ENCODE peak calls at places on chromosomes 16 and 17, in five cellular contexts. L is sigmoid colon, Q is fibroblast of mammary gland, T is NB4, E is cardiac muscle cell. Y is an unnamed sample.

GRCh38 chr17:77707546-77707945 is 251.0 kb upstream of the TNRC6C start:
- DNase-seq in L (no peak), Q (no peak), T (no peak), E (no peak), Y (no peak)

GRCh38 chr16:73710526-73710925 is 586.1 kb upstream of the PSMD7 start:
- DNase-seq in L (no peak), Q (no peak), T (no peak), E (no peak), Y (no peak)

GRCh38 chr17:8125947-8126305 is 2.0 kb upstream of the HES7 start:
- DNase-seq in L (no peak), Q (no peak), T (peak), E (no peak), Y (no peak)

GRCh38 chr17:58351710-58352017 is 337 bp downstream of the SUPT4H1 start:
- DNase-seq in L (no peak), Q (no peak), T (peak), E (no peak), Y (no peak)

GRCh38 chr17:75031972-75032895 is 14.5 kb downstream of the ATP5PD start:
- DNase-seq in L (peak), Q (peak), T (peak), E (peak), Y (peak)

GRCh38 chr16:15482748-15483118 is 48.3 kb downstream of the BMERB1 start:
- DNase-seq in L (no peak), Q (no peak), T (no peak), E (no peak), Y (no peak)

GRCh38 chr17:63478814-63479494 is 2.1 kb downstream of the ACE start:
- DNase-seq in L (peak), Q (peak), T (peak), E (peak), Y (peak)

GRCh38 chr17:503449-503700 is 150.8 kb upstream of the RPH3AL start:
- DNase-seq in L (no peak), Q (no peak), T (no peak), E (no peak), Y (no peak)

GRCh38 chr16:27446721-27447120 is 44.7 kb downstream of the IL21R start:
- DNase-seq in L (no peak), Q (no peak), T (peak), E (no peak), Y (no peak)

GRCh38 chr17:31431795-31432658 is 40.6 kb downstream of the RAB11FIP4 start:
- DNase-seq in L (no peak), Q (no peak), T (no peak), E (no peak), Y (no peak)

GRCh38 chr17:43974541-43975315 is 21.0 kb upstream of the PYY start:
- DNase-seq in L (no peak), Q (no peak), T (no peak), E (no peak), Y (peak)

GRCh38 chr16:24568392-24568791 is 29.0 kb downstream of the RBBP6 start:
- DNase-seq in L (no peak), Q (peak), T (peak), E (peak), Y (no peak)

GRCh38 chr17:52824542-52824941 is 666.0 kb upstream of the CA10 start:
- DNase-seq in L (no peak), Q (no peak), T (no peak), E (no peak), Y (no peak)

GRCh38 chr17:35740997-35741931 is 9.8 kb downstream of the RASL10B start:
- DNase-seq in L (peak), Q (no peak), T (no peak), E (peak), Y (peak)

GRCh38 chr17:43779145-43780125 is 658 bp upstream of the DUSP3 start:
- DNase-seq in L (peak), Q (no peak), T (peak), E (no peak), Y (peak)

GRCh38 chr17:49482144-49482817 is 12.8 kb upstream of the NGFR start:
- DNase-seq in L (no peak), Q (peak), T (peak), E (no peak), Y (no peak)

GRCh38 chr16:282944-283744 is at the start of gene PDIA2:
- DNase-seq in L (no peak), Q (no peak), T (no peak), E (no peak), Y (no peak)

GRCh38 chr16:20253825-20254224 is 73.5 kb downstream of the GP2 start:
- DNase-seq in L (no peak), Q (no peak), T (no peak), E (no peak), Y (no peak)

GRCh38 chr16:25691519-25692091 is at the start of gene HS3ST4:
- DNase-seq in L (no peak), Q (no peak), T (no peak), E (no peak), Y (peak)

GRCh38 chr17:75654176-75654575 is 12.8 kb downstream of the RECQL5 start:
- DNase-seq in L (peak), Q (peak), T (no peak), E (peak), Y (no peak)

GRCh38 chr17:74773871-74774286 is 2.3 kb downstream of the NAT9 start:
- DNase-seq in L (no peak), Q (peak), T (peak), E (peak), Y (no peak)

GRCh38 chr16:3400779-3401688 is at the start of the genes ZNF174 and ZSCAN32:
- DNase-seq in L (peak), Q (peak), T (peak), E (peak), Y (peak)

GRCh38 chr17:61127960-61128359 is 271.7 kb upstream of the TBX2 start:
- DNase-seq in L (no peak), Q (peak), T (no peak), E (no peak), Y (no peak)

GRCh38 chr17:59810894-59811153 is 81.9 kb downstream of the TUBD1 start:
- DNase-seq in L (no peak), Q (no peak), T (no peak), E (no peak), Y (no peak)

GRCh38 chr17:54099221-54099620 is 276.5 kb downstream of the KIF2B start:
- DNase-seq in L (no peak), Q (no peak), T (no peak), E (no peak), Y (no peak)

GRCh38 chr17:33126086-33126485 is 134.4 kb downstream of the SPACA3 start:
- DNase-seq in L (no peak), Q (no peak), T (no peak), E (no peak), Y (no peak)

GRCh38 chr16:77898671-77899211 is 110.4 kb downstream of the VAT1L start:
- DNase-seq in L (no peak), Q (peak), T (no peak), E (peak), Y (no peak)

GRCh38 chr17:80071116-80071980 is 30.0 kb upstream of the GAA start:
- DNase-seq in L (peak), Q (peak), T (no peak), E (peak), Y (no peak)

GRCh38 chr16:55832788-55833583 is at the start of gene CES1:
- DNase-seq in L (peak), Q (no peak), T (peak), E (no peak), Y (peak)

GRCh38 chr17:7929158-7930029 is at the start of gene KCNAB3:
- DNase-seq in L (peak), Q (peak), T (no peak), E (peak), Y (no peak)

GRCh38 chr16:54363760-54364159 is 77.2 kb upstream of the IRX3 start:
- DNase-seq in L (no peak), Q (no peak), T (peak), E (no peak), Y (peak)

GRCh38 chr16:66944054-66944441 is 8.7 kb downstream of the CES2 start:
- DNase-seq in L (no peak), Q (no peak), T (no peak), E (no peak), Y (no peak)

GRCh38 chr16:67084345-67085028 is 25.3 kb upstream of the PHAF1 start:
- DNase-seq in L (no peak), Q (no peak), T (peak), E (peak), Y (no peak)

GRCh38 chr17:48148029-48148759 is 40.6 kb downstream of the SNX11 start:
- DNase-seq in L (no peak), Q (no peak), T (peak), E (no peak), Y (peak)

GRCh38 chr17:48139948-48140347 is 32.4 kb downstream of the SNX11 start:
- DNase-seq in L (no peak), Q (no peak), T (peak), E (peak), Y (no peak)

GRCh38 chr17:48144976-48145798 is 37.6 kb downstream of the SNX11 start:
- DNase-seq in L (no peak), Q (no peak), T (no peak), E (no peak), Y (peak)

GRCh38 chr17:48149174-48150106 is 41.9 kb downstream of the SNX11 start:
- DNase-seq in L (no peak), Q (no peak), T (peak), E (peak), Y (peak)

DNA sequence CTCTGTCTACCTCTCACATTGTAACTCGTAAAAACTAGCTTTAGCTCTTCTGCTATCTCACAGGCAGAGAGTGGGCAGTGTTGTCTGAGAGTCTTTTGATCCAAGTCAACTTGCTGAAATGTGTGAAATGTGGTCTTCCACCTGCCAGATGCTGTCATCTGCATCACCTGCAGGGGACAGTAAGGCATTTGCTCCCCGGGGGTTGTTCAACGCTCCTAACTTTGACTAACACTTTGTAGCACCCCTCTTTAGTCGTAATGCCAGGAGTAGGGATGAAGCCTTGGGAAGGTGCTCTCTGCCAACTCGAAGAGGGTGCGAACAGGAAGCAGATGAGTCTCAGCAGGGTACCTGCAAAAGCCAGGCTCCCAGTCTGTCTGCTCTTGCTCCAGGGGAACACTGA is 36.1 kb downstream of the SNX11 start:
- DNase-seq in L (no peak), Q (no peak), T (no peak), E (no peak), Y (peak)
- TF ChIP-seq CTCF in L (no peak), Q (no peak), T (no peak), E (no peak), Y (peak)

DNA sequence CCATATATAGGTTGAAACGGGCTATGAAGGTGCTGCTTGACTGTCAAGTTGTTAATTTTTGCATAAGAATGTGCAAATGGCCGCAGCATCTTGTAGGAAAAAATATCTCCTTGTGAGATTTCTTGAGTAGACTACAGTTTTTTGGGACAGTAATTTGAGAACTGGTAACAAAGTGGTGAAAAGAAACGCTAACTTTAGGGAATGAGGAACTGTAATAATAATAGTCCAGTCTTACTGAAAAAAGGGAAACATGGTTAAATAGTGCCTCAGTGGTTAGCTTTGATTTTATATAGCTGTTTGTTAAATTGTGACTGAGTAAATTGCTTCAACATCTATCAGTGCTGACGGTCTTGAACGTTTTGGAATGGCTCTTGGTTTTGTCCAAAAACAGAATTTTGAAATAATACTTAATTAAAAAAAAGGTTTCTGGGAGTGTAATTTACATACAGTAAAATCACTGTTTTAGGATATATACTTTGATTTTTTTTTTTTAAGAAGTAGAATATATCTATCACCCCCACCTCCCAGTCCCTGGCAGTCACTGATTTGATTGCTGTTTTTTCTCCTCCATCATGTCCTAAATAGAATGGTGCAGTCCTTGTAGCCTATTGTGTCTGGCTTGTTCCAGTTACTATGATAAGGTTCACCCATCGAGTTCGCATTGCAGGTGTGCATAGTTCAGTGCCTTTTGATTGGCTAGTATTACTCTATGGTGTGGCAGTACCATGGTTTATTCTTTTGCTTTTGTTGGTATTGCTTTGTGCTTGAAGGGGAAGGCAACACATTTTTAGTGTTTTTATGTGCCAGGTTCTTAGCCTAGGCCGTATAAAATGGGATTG is 2.8 kb downstream of the HAPSTR1 start:
- DNase-seq in L (no peak), Q (no peak), T (no peak), E (no peak), Y (no peak)
- H3K4me3 ChIP-seq in L (peak), Q (peak), T (peak), E (peak), Y (no peak)

GRCh38 chr16:2230376-2230775 is 5.9 kb upstream of the DNASE1L2 start:
- DNase-seq in L (no peak), Q (no peak), T (no peak), E (no peak), Y (no peak)
- TF ChIP-seq CTCF in L (no peak), Q (no peak), T (no peak), E (no peak), Y (no peak)

DNA sequence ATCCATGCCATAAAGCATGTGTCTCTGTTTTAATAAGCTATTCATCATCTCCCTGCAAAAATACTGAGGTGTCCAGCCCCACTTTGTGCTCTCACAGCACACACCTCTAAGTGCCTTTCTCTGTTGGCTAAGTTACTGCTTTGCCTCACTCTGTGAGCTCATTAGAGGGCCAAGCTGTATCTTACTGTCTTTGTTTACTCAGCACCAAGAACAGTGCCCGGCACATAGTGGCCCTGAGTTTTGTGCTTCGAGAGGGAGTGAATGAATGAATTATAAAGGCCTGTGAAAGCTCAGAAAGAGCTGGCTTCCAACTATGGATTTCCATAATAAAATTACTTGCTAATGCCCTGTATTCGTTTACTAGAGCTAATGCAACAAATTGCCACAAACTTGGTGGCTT is 50.2 kb upstream of the NOG start:
- DNase-seq in L (no peak), Q (no peak), T (no peak), E (no peak), Y (no peak)
- H3K4me3 ChIP-seq in L (no peak), Q (no peak), T (no peak), E (no peak), Y (no peak)

GRCh38 chr17:28684963-28685362 is 23.0 kb downstream of the SUPT6H start:
- DNase-seq in L (peak), Q (peak), T (peak), E (peak), Y (peak)
- TF ChIP-seq CTCF in L (no peak), Q (no peak), T (no peak), E (no peak), Y (peak)

GRCh38 chr16:75109732-75110243 is 6.8 kb downstream of the LDHD start:
- DNase-seq in L (peak), Q (no peak), T (peak), E (no peak), Y (no peak)
- H3K4me3 ChIP-seq in L (peak), Q (no peak), T (peak), E (no peak), Y (no peak)

GRCh38 chr17:4362141-4362540 is 4.3 kb downstream of the UBE2G1 start:
- DNase-seq in L (peak), Q (peak), T (peak), E (peak), Y (no peak)
- TF ChIP-seq CTCF in L (no peak), Q (no peak), T (no peak), E (no peak), Y (peak)

DNA sequence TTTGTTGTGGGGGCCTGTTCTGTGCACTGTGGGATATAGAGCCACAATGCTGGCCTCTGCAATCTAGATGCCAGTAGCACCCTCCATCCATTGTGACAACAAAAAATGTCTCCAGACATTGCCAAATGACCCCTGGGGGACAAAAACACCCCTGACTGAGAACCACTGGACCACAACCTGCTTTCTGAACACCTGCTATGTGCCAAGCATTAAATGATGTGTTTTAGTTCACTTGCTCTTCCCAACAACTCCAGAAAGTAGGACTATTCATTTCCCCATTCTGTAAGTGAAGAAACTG is 367.0 kb upstream of the ERCC4 start:
- DNase-seq in L (no peak), Q (no peak), T (no peak), E (no peak), Y (no peak)
- H3K4me3 ChIP-seq in L (no peak), Q (no peak), T (no peak), E (no peak), Y (no peak)

GRCh38 chr16:85567101-85567866 is 45.8 kb upstream of the GSE1 start:
- DNase-seq in L (no peak), Q (no peak), T (peak), E (no peak), Y (no peak)

GRCh38 chr16:85565340-85565739 is 47.8 kb upstream of the GSE1 start:
- DNase-seq in L (no peak), Q (no peak), T (no peak), E (no peak), Y (no peak)

GRCh38 chr16:85565796-85566501 is 47.2 kb upstream of the GSE1 start:
- DNase-seq in L (no peak), Q (no peak), T (no peak), E (no peak), Y (no peak)

GRCh38 chr16:85568519-85568918 is 44.6 kb upstream of the GSE1 start:
- DNase-seq in L (no peak), Q (no peak), T (no peak), E (no peak), Y (no peak)

GRCh38 chr16:85566502-85567100 is 46.5 kb upstream of the GSE1 start:
- DNase-seq in L (no peak), Q (no peak), T (no peak), E (no peak), Y (peak)
- TF ChIP-seq CTCF in L (no peak), Q (no peak), T (peak), E (no peak), Y (peak)